ENCODE peak calls at places on chromosomes 11 and 22, in seven cellular contexts. R is neural progenitor cell, G is A549, E is OCI-LY7, A is neuronal stem cell, T is GM12878, K is endothelial cell of umbilical vein. V is an unnamed sample.

GRCh38 chr11:63427971-63428508 is 58.5 kb downstream of the SLC22A9 start:
- DNase-seq in E (no peak), G (no peak), A (no peak), K (no peak), R (no peak), T (no peak), V (no peak)

GRCh38 chr11:67024966-67025365 is 2.0 kb downstream of the SYT12 start:
- DNase-seq in A (no peak), K (no peak), G (no peak), E (no peak), R (no peak), T (no peak), V (no peak)

GRCh38 chr11:38046571-38047135 is 1448.6 kb upstream of the RAG2 start:
- DNase-seq in G (no peak), A (no peak), E (no peak), K (no peak), R (no peak), T (no peak), V (no peak)

GRCh38 chr11:120563698-120564572 is 52.4 kb downstream of the GRIK4 start:
- DNase-seq in R (peak), G (no peak), A (peak), K (peak), T (no peak), E (no peak), V (no peak)

GRCh38 chr11:340539-341512 is 20.2 kb upstream of the IFITM3 start:
- DNase-seq in T (no peak), E (peak), R (no peak), G (no peak), A (no peak), K (no peak), V (no peak)

GRCh38 chr11:84420261-84420660 is 1134.1 kb upstream of the CCDC90B start:
- DNase-seq in R (peak), G (no peak), T (no peak), E (no peak), A (peak), K (no peak), V (peak)

GRCh38 chr11:129230006-129230405 is 37.9 kb upstream of the ARHGAP32 start:
- DNase-seq in R (no peak), E (no peak), A (no peak), K (peak), T (no peak), G (no peak), V (no peak)

GRCh38 chr11:45805305-45806071 is 539 bp downstream of the SLC35C1 start:
- DNase-seq in T (no peak), R (peak), K (peak), E (no peak), G (peak), A (peak), V (peak)

GRCh38 chr22:31496735-31497146 is 405 bp downstream of the SFI1 start:
- DNase-seq in E (peak), G (no peak), K (no peak), R (no peak), A (no peak), T (no peak), V (peak)

GRCh38 chr11:34343153-34343552 is 14.7 kb downstream of the ABTB2 start:
- DNase-seq in E (no peak), A (no peak), T (no peak), R (no peak), G (peak), K (no peak), V (peak)

GRCh38 chr11:71935338-71935925 is 6.6 kb downstream of the RNF121 start:
- DNase-seq in E (no peak), G (no peak), A (no peak), T (no peak), R (no peak), K (peak), V (no peak)

GRCh38 chr11:2315395-2316168 is 13.8 kb downstream of the TSPAN32 start:
- DNase-seq in R (no peak), A (no peak), G (no peak), K (no peak), T (no peak), E (no peak), V (no peak)
- H3K4me3 ChIP-seq in R (no peak), A (no peak), G (no peak), K (no peak), T (no peak), E (no peak), V (no peak)

DNA sequence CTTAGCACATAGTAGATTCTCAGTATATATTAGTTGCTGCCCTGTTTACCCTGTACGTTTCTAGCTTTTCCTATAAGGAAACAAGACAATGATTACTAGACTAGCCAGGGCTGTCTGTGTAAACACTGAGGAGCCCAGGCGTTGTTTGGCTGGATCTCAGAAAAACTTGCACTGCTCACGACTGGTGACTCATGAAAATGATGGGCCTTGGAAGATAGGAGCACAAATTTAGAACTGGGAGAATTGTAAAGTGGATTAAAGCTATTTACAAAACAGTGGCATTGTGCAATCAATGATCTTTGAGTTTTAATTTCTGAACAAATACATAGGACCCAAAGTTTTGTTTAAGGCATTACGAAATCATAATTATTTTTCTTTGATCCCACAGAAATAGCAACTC is 276.9 kb downstream of the FAM76B start:
- DNase-seq in K (peak), E (no peak), G (peak), A (no peak), R (no peak), T (no peak), V (peak)
- H3K27ac ChIP-seq in K (no peak), E (no peak), G (no peak), A (no peak), R (no peak), T (no peak), V (peak)

GRCh38 chr11:75342966-75343870 is 8.2 kb downstream of the ARRB1 start:
- DNase-seq in R (peak), T (no peak), E (no peak), A (no peak), G (peak), K (peak), V (no peak)

GRCh38 chr11:75344186-75344585 is 7.3 kb downstream of the ARRB1 start:
- DNase-seq in K (no peak), A (no peak), E (no peak), G (no peak), T (no peak), R (no peak), V (no peak)

GRCh38 chr11:75342231-75342918 is 9.1 kb downstream of the ARRB1 start:
- DNase-seq in R (no peak), T (no peak), E (no peak), A (no peak), K (no peak), G (no peak), V (no peak)

GRCh38 chr11:75339685-75340409 is 11.6 kb downstream of the ARRB1 start:
- DNase-seq in A (no peak), T (peak), E (peak), R (peak), K (peak), G (peak), V (no peak)

GRCh38 chr11:75341583-75341982 is 9.9 kb downstream of the ARRB1 start:
- DNase-seq in T (no peak), E (no peak), R (no peak), G (no peak), K (no peak), A (no peak), V (no peak)
- H3K4me3 ChIP-seq in T (no peak), E (no peak), R (no peak), G (no peak), K (no peak), A (no peak), V (no peak)

GRCh38 chr11:118625036-118625690 is 17.7 kb downstream of the PHLDB1 start:
- DNase-seq in G (no peak), K (no peak), E (no peak), T (no peak), A (no peak), R (no peak), V (no peak)
- H3K27ac ChIP-seq in G (peak), K (no peak), E (no peak), T (no peak), A (no peak), R (no peak), V (no peak)

GRCh38 chr22:48004936-48005335 is 1242.5 kb downstream of the TBC1D22A start:
- DNase-seq in E (no peak), K (no peak), G (no peak), A (no peak), T (no peak), R (no peak), V (no peak)
- H3K4me3 ChIP-seq in E (no peak), K (no peak), G (no peak), A (peak), T (no peak), R (no peak), V (no peak)

DNA sequence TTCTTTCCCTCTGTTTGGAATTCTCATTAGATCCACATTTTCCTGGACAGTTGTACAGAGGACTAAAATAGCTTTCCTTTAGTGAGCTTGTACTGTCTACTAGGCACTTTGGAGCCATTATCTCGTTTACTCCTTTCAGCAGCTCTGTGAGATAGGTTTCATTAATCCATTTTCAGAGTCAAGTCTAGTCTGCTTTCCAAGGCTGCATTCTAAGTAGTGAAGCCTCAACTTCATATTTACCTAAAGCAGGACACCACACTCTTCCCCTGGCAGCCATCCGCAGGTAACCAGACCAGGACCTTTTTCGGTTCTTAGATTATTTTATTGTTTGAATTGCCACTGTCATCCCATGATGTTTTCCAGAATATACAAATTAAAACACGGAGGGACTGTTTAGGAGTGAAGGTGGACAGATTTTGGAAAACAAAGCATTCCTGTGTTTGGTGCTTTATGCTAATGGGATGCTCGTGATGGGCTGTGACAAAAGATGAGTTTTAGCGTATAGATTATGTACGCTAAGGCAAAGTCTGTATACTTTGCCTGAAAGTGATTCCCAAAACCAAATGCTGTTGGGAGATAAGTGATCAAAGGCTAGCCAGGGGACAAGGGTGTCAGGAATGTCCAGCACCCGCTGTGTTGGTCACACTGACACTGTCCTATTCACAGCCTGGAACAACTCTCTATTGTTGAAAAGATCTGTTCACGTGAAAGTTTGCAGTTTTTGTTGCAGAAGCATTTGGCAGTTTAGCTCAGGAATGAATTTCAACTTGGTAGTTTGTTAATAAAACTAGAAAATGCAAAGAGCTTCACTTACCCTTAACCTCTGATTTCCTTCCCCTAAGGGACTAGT is 1.3 kb downstream of the JAM3 start:
- DNase-seq in A (no peak), K (no peak), E (no peak), R (peak), G (no peak), T (no peak), V (no peak)
- H3K27ac ChIP-seq in A (no peak), K (no peak), E (no peak), R (no peak), G (no peak), T (no peak), V (no peak)

GRCh38 chr11:69007978-69008381 is 5.1 kb downstream of the MRGPRF start:
- DNase-seq in A (no peak), T (no peak), E (no peak), K (no peak), R (no peak), G (peak), V (no peak)
- H3K4me3 ChIP-seq in A (no peak), T (no peak), E (no peak), K (no peak), R (no peak), G (no peak), V (no peak)

V was measured in brain microvascular endothelial cell.